ENCODE peak calls at places on chromosome 19, in four cellular contexts. Y, K, L and S are unnamed samples.

GRCh38 chr19:33268162-33268991 is 34.0 kb downstream of the CEBPA start:
- DNase-seq in Y (no peak), K (no peak), L (no peak), S (no peak)

GRCh38 chr19:29091127-29091526 is 121.8 kb downstream of the UQCRFS1 start:
- DNase-seq in Y (no peak), K (no peak), L (no peak), S (no peak)

GRCh38 chr19:57123882-57124281 is 4.1 kb downstream of the USP29 start:
- DNase-seq in Y (no peak), K (no peak), L (no peak), S (peak)

GRCh38 chr19:16232568-16232967 is 34.9 kb downstream of the AP1M1 start:
- DNase-seq in Y (no peak), K (no peak), L (no peak), S (no peak)

GRCh38 chr19:51891193-51891747 is 3.5 kb upstream of the ZNF577 start:
- DNase-seq in Y (no peak), K (no peak), L (no peak), S (no peak)

GRCh38 chr19:46218160-46218559 is 11.4 kb upstream of the IGFL1 start:
- DNase-seq in Y (no peak), K (no peak), L (no peak), S (peak)

GRCh38 chr19:5306531-5306930 is 34.1 kb downstream of the PTPRS start:
- DNase-seq in Y (no peak), K (no peak), L (no peak), S (no peak)

GRCh38 chr19:35959968-35960320 is 23.8 kb downstream of the LRFN3 start:
- DNase-seq in Y (no peak), K (no peak), L (no peak), S (no peak)

GRCh38 chr19:13764821-13765394 is 586 bp downstream of the MRI1 start:
- DNase-seq in Y (peak), K (no peak), L (no peak), S (no peak)

GRCh38 chr19:40798223-40798996 is 581 bp upstream of the EGLN2 start:
- DNase-seq in Y (peak), K (peak), L (peak), S (peak)

GRCh38 chr19:9586764-9587163 is 2.5 kb upstream of the ZNF121 start:
- DNase-seq in Y (peak), K (peak), L (peak), S (peak)

GRCh38 chr19:43468354-43469159 is 3.1 kb upstream of the LYPD3 start:
- DNase-seq in Y (no peak), K (no peak), L (no peak), S (no peak)

GRCh38 chr19:16825312-16826168 is 3.7 kb upstream of the SIN3B start:
- DNase-seq in Y (no peak), K (peak), L (peak), S (no peak)

GRCh38 chr19:947707-948533 is 22.1 kb downstream of the ARID3A start:
- DNase-seq in Y (no peak), K (peak), L (peak), S (no peak)

GRCh38 chr19:48500830-48501445 is 10.7 kb downstream of the LMTK3 start:
- DNase-seq in Y (no peak), K (no peak), L (no peak), S (no peak)

GRCh38 chr19:19111967-19112580 is 26.2 kb downstream of the TMEM161A start:
- DNase-seq in Y (no peak), K (no peak), L (no peak), S (no peak)